ENCODE peak calls at places on chromosomes 11 and 22, in eight cellular contexts. One of them, this sample, is unnamed.

GRCh38 chr11:111676878-111677585 is 74.8 kb downstream of the SIK2 start:
- DNase-seq in activated T-helper 1 cell treated with anti-CD3 and anti-CD28 coated beads, Interleukin-12 subunit alpha, Interleukin-12 subunit beta, Interleukin-2, Interleukin-4 antibody, amounts not matched to agents 30 ng/mL and 10 ng/mL and 1 ng/mL, durations not matched to agents 14 hours and 24 hours and 36 hours: no peak
- DNase-seq in aorta: no peak
- DNase-seq in NCI-H1092: no peak
- DNase-seq in prostate gland: no peak
- DNase-seq in NCI-H460: no peak
- DNase-seq in OCI-LY7: no peak
- DNase-seq in stimulated activated CD8-positive, alpha-beta memory T cell treated with anti-CD3 and anti-CD28 coated beads, Interleukin-15, amount 100 ng/mL, for 4 hours: no peak
- DNase-seq in this sample: no peak

GRCh38 chr11:100760766-100761165 is 73.7 kb downstream of the ARHGAP42 start:
- DNase-seq in activated T-helper 1 cell treated with anti-CD3 and anti-CD28 coated beads, Interleukin-12 subunit alpha, Interleukin-12 subunit beta, Interleukin-2, Interleukin-4 antibody, amounts not matched to agents 30 ng/mL and 10 ng/mL and 1 ng/mL, durations not matched to agents 14 hours and 24 hours and 36 hours: no peak
- DNase-seq in OCI-LY7: no peak
- DNase-seq in NCI-H460: no peak
- DNase-seq in NCI-H1092: no peak
- DNase-seq in prostate gland: no peak
- DNase-seq in stimulated activated CD8-positive, alpha-beta memory T cell treated with anti-CD3 and anti-CD28 coated beads, Interleukin-15, amount 100 ng/mL, for 4 hours: no peak
- DNase-seq in aorta: no peak
- DNase-seq in this sample: no peak

GRCh38 chr11:111665779-111666178 is 63.5 kb downstream of the SIK2 start:
- DNase-seq in OCI-LY7: peak
- DNase-seq in NCI-H460: peak
- DNase-seq in activated T-helper 1 cell treated with anti-CD3 and anti-CD28 coated beads, Interleukin-12 subunit alpha, Interleukin-12 subunit beta, Interleukin-2, Interleukin-4 antibody, amounts not matched to agents 30 ng/mL and 10 ng/mL and 1 ng/mL, durations not matched to agents 14 hours and 24 hours and 36 hours: no peak
- DNase-seq in aorta: no peak
- DNase-seq in prostate gland: no peak
- DNase-seq in NCI-H1092: no peak
- DNase-seq in stimulated activated CD8-positive, alpha-beta memory T cell treated with anti-CD3 and anti-CD28 coated beads, Interleukin-15, amount 100 ng/mL, for 4 hours: no peak
- DNase-seq in this sample: no peak

GRCh38 chr11:3989891-3990290 is 104.7 kb upstream of the RRM1 start:
- DNase-seq in NCI-H460: no peak
- DNase-seq in OCI-LY7: no peak
- DNase-seq in stimulated activated CD8-positive, alpha-beta memory T cell treated with anti-CD3 and anti-CD28 coated beads, Interleukin-15, amount 100 ng/mL, for 4 hours: no peak
- DNase-seq in NCI-H1092: no peak
- DNase-seq in prostate gland: no peak
- DNase-seq in aorta: no peak
- DNase-seq in activated T-helper 1 cell treated with anti-CD3 and anti-CD28 coated beads, Interleukin-12 subunit alpha, Interleukin-12 subunit beta, Interleukin-2, Interleukin-4 antibody, amounts not matched to agents 30 ng/mL and 10 ng/mL and 1 ng/mL, durations not matched to agents 14 hours and 24 hours and 36 hours: peak
- DNase-seq in this sample: no peak

GRCh38 chr11:47532597-47533213 is 20.2 kb downstream of the CELF1 start:
- DNase-seq in prostate gland: no peak
- DNase-seq in activated T-helper 1 cell treated with anti-CD3 and anti-CD28 coated beads, Interleukin-12 subunit alpha, Interleukin-12 subunit beta, Interleukin-2, Interleukin-4 antibody, amounts not matched to agents 30 ng/mL and 10 ng/mL and 1 ng/mL, durations not matched to agents 14 hours and 24 hours and 36 hours: no peak
- DNase-seq in OCI-LY7: no peak
- DNase-seq in NCI-H460: no peak
- DNase-seq in aorta: no peak
- DNase-seq in NCI-H1092: no peak
- DNase-seq in stimulated activated CD8-positive, alpha-beta memory T cell treated with anti-CD3 and anti-CD28 coated beads, Interleukin-15, amount 100 ng/mL, for 4 hours: no peak
- DNase-seq in this sample: no peak

GRCh38 chr11:106070606-106071005 is 6.5 kb downstream of the KBTBD3 start:
- DNase-seq in stimulated activated CD8-positive, alpha-beta memory T cell treated with anti-CD3 and anti-CD28 coated beads, Interleukin-15, amount 100 ng/mL, for 4 hours: no peak
- DNase-seq in activated T-helper 1 cell treated with anti-CD3 and anti-CD28 coated beads, Interleukin-12 subunit alpha, Interleukin-12 subunit beta, Interleukin-2, Interleukin-4 antibody, amounts not matched to agents 30 ng/mL and 10 ng/mL and 1 ng/mL, durations not matched to agents 14 hours and 24 hours and 36 hours: no peak
- DNase-seq in prostate gland: no peak
- DNase-seq in aorta: no peak
- DNase-seq in NCI-H460: no peak
- DNase-seq in NCI-H1092: no peak
- DNase-seq in OCI-LY7: no peak
- DNase-seq in this sample: no peak

GRCh38 chr11:86489442-86489841 is 114.8 kb downstream of the CCDC81 start:
- DNase-seq in NCI-H460: no peak
- DNase-seq in stimulated activated CD8-positive, alpha-beta memory T cell treated with anti-CD3 and anti-CD28 coated beads, Interleukin-15, amount 100 ng/mL, for 4 hours: no peak
- DNase-seq in aorta: no peak
- DNase-seq in prostate gland: no peak
- DNase-seq in OCI-LY7: no peak
- DNase-seq in activated T-helper 1 cell treated with anti-CD3 and anti-CD28 coated beads, Interleukin-12 subunit alpha, Interleukin-12 subunit beta, Interleukin-2, Interleukin-4 antibody, amounts not matched to agents 30 ng/mL and 10 ng/mL and 1 ng/mL, durations not matched to agents 14 hours and 24 hours and 36 hours: no peak
- DNase-seq in NCI-H1092: no peak
- DNase-seq in this sample: no peak

GRCh38 chr22:31461699-31462098 is 27.9 kb downstream of the EIF4ENIF1 start:
- DNase-seq in OCI-LY7: no peak
- DNase-seq in prostate gland: no peak
- DNase-seq in NCI-H460: no peak
- DNase-seq in NCI-H1092: no peak
- DNase-seq in aorta: no peak
- DNase-seq in stimulated activated CD8-positive, alpha-beta memory T cell treated with anti-CD3 and anti-CD28 coated beads, Interleukin-15, amount 100 ng/mL, for 4 hours: no peak
- DNase-seq in activated T-helper 1 cell treated with anti-CD3 and anti-CD28 coated beads, Interleukin-12 subunit alpha, Interleukin-12 subunit beta, Interleukin-2, Interleukin-4 antibody, amounts not matched to agents 30 ng/mL and 10 ng/mL and 1 ng/mL, durations not matched to agents 14 hours and 24 hours and 36 hours: no peak
- DNase-seq in this sample: no peak

GRCh38 chr11:105130189-105130813 is 9.3 kb downstream of the CARD18 start:
- DNase-seq in stimulated activated CD8-positive, alpha-beta memory T cell treated with anti-CD3 and anti-CD28 coated beads, Interleukin-15, amount 100 ng/mL, for 4 hours: no peak
- DNase-seq in OCI-LY7: no peak
- DNase-seq in NCI-H1092: no peak
- DNase-seq in aorta: no peak
- DNase-seq in activated T-helper 1 cell treated with anti-CD3 and anti-CD28 coated beads, Interleukin-12 subunit alpha, Interleukin-12 subunit beta, Interleukin-2, Interleukin-4 antibody, amounts not matched to agents 30 ng/mL and 10 ng/mL and 1 ng/mL, durations not matched to agents 14 hours and 24 hours and 36 hours: no peak
- DNase-seq in NCI-H460: no peak
- DNase-seq in prostate gland: no peak
- DNase-seq in this sample: no peak

GRCh38 chr11:118002541-118003019 is 16.4 kb downstream of the IL10RA start:
- DNase-seq in prostate gland: no peak
- DNase-seq in stimulated activated CD8-positive, alpha-beta memory T cell treated with anti-CD3 and anti-CD28 coated beads, Interleukin-15, amount 100 ng/mL, for 4 hours: peak
- DNase-seq in activated T-helper 1 cell treated with anti-CD3 and anti-CD28 coated beads, Interleukin-12 subunit alpha, Interleukin-12 subunit beta, Interleukin-2, Interleukin-4 antibody, amounts not matched to agents 30 ng/mL and 10 ng/mL and 1 ng/mL, durations not matched to agents 14 hours and 24 hours and 36 hours: peak
- DNase-seq in aorta: no peak
- DNase-seq in OCI-LY7: no peak
- DNase-seq in NCI-H1092: no peak
- DNase-seq in NCI-H460: no peak
- DNase-seq in this sample: no peak

GRCh38 chr11:66011239-66011784 is 496 bp upstream of the CST6 start:
- DNase-seq in prostate gland: peak
- DNase-seq in stimulated activated CD8-positive, alpha-beta memory T cell treated with anti-CD3 and anti-CD28 coated beads, Interleukin-15, amount 100 ng/mL, for 4 hours: no peak
- DNase-seq in aorta: no peak
- DNase-seq in activated T-helper 1 cell treated with anti-CD3 and anti-CD28 coated beads, Interleukin-12 subunit alpha, Interleukin-12 subunit beta, Interleukin-2, Interleukin-4 antibody, amounts not matched to agents 30 ng/mL and 10 ng/mL and 1 ng/mL, durations not matched to agents 14 hours and 24 hours and 36 hours: no peak
- DNase-seq in NCI-H1092: no peak
- DNase-seq in OCI-LY7: no peak
- DNase-seq in NCI-H460: no peak
- DNase-seq in this sample: no peak

GRCh38 chr11:77512092-77512491 is 38.2 kb upstream of the PAK1 start:
- DNase-seq in NCI-H1092: no peak
- DNase-seq in prostate gland: no peak
- DNase-seq in OCI-LY7: no peak
- DNase-seq in NCI-H460: no peak
- DNase-seq in aorta: no peak
- DNase-seq in activated T-helper 1 cell treated with anti-CD3 and anti-CD28 coated beads, Interleukin-12 subunit alpha, Interleukin-12 subunit beta, Interleukin-2, Interleukin-4 antibody, amounts not matched to agents 30 ng/mL and 10 ng/mL and 1 ng/mL, durations not matched to agents 14 hours and 24 hours and 36 hours: no peak
- DNase-seq in stimulated activated CD8-positive, alpha-beta memory T cell treated with anti-CD3 and anti-CD28 coated beads, Interleukin-15, amount 100 ng/mL, for 4 hours: no peak
- DNase-seq in this sample: no peak

GRCh38 chr22:49214976-49215375 is 612.7 kb downstream of the BRD1 start:
- DNase-seq in stimulated activated CD8-positive, alpha-beta memory T cell treated with anti-CD3 and anti-CD28 coated beads, Interleukin-15, amount 100 ng/mL, for 4 hours: no peak
- DNase-seq in activated T-helper 1 cell treated with anti-CD3 and anti-CD28 coated beads, Interleukin-12 subunit alpha, Interleukin-12 subunit beta, Interleukin-2, Interleukin-4 antibody, amounts not matched to agents 30 ng/mL and 10 ng/mL and 1 ng/mL, durations not matched to agents 14 hours and 24 hours and 36 hours: no peak
- DNase-seq in prostate gland: no peak
- DNase-seq in NCI-H460: no peak
- DNase-seq in aorta: peak
- DNase-seq in NCI-H1092: no peak
- DNase-seq in OCI-LY7: no peak
- DNase-seq in this sample: no peak

GRCh38 chr11:96294289-96294688 is 48.7 kb downstream of the MAML2 start:
- DNase-seq in aorta: no peak
- DNase-seq in OCI-LY7: no peak
- DNase-seq in NCI-H460: no peak
- DNase-seq in NCI-H1092: no peak
- DNase-seq in activated T-helper 1 cell treated with anti-CD3 and anti-CD28 coated beads, Interleukin-12 subunit alpha, Interleukin-12 subunit beta, Interleukin-2, Interleukin-4 antibody, amounts not matched to agents 30 ng/mL and 10 ng/mL and 1 ng/mL, durations not matched to agents 14 hours and 24 hours and 36 hours: no peak
- DNase-seq in prostate gland: no peak
- DNase-seq in stimulated activated CD8-positive, alpha-beta memory T cell treated with anti-CD3 and anti-CD28 coated beads, Interleukin-15, amount 100 ng/mL, for 4 hours: no peak
- DNase-seq in this sample: no peak

GRCh38 chr22:32533265-32534068 is 58.9 kb downstream of the FBXO7 start:
- DNase-seq in NCI-H1092: no peak
- DNase-seq in OCI-LY7: no peak
- DNase-seq in prostate gland: no peak
- DNase-seq in NCI-H460: no peak
- DNase-seq in aorta: no peak
- DNase-seq in stimulated activated CD8-positive, alpha-beta memory T cell treated with anti-CD3 and anti-CD28 coated beads, Interleukin-15, amount 100 ng/mL, for 4 hours: no peak
- DNase-seq in activated T-helper 1 cell treated with anti-CD3 and anti-CD28 coated beads, Interleukin-12 subunit alpha, Interleukin-12 subunit beta, Interleukin-2, Interleukin-4 antibody, amounts not matched to agents 30 ng/mL and 10 ng/mL and 1 ng/mL, durations not matched to agents 14 hours and 24 hours and 36 hours: no peak
- DNase-seq in this sample: no peak

GRCh38 chr11:35009941-35010337 is 93.5 kb downstream of the PDHX start:
- DNase-seq in stimulated activated CD8-positive, alpha-beta memory T cell treated with anti-CD3 and anti-CD28 coated beads, Interleukin-15, amount 100 ng/mL, for 4 hours: no peak
- DNase-seq in OCI-LY7: no peak
- DNase-seq in NCI-H460: no peak
- DNase-seq in activated T-helper 1 cell treated with anti-CD3 and anti-CD28 coated beads, Interleukin-12 subunit alpha, Interleukin-12 subunit beta, Interleukin-2, Interleukin-4 antibody, amounts not matched to agents 30 ng/mL and 10 ng/mL and 1 ng/mL, durations not matched to agents 14 hours and 24 hours and 36 hours: no peak
- DNase-seq in aorta: no peak
- DNase-seq in NCI-H1092: no peak
- DNase-seq in prostate gland: no peak
- DNase-seq in this sample: no peak

GRCh38 chr22:39526736-39527171 is 5.8 kb downstream of the RPS19BP1 start:
- DNase-seq in aorta: no peak
- DNase-seq in OCI-LY7: peak
- DNase-seq in stimulated activated CD8-positive, alpha-beta memory T cell treated with anti-CD3 and anti-CD28 coated beads, Interleukin-15, amount 100 ng/mL, for 4 hours: no peak
- DNase-seq in activated T-helper 1 cell treated with anti-CD3 and anti-CD28 coated beads, Interleukin-12 subunit alpha, Interleukin-12 subunit beta, Interleukin-2, Interleukin-4 antibody, amounts not matched to agents 30 ng/mL and 10 ng/mL and 1 ng/mL, durations not matched to agents 14 hours and 24 hours and 36 hours: no peak
- DNase-seq in NCI-H1092: no peak
- DNase-seq in prostate gland: no peak
- DNase-seq in NCI-H460: no peak
- DNase-seq in this sample: no peak

GRCh38 chr11:81995907-81996306 is 737.8 kb downstream of the FAM181B start:
- DNase-seq in NCI-H460: no peak
- DNase-seq in OCI-LY7: no peak
- DNase-seq in prostate gland: no peak
- DNase-seq in aorta: no peak
- DNase-seq in activated T-helper 1 cell treated with anti-CD3 and anti-CD28 coated beads, Interleukin-12 subunit alpha, Interleukin-12 subunit beta, Interleukin-2, Interleukin-4 antibody, amounts not matched to agents 30 ng/mL and 10 ng/mL and 1 ng/mL, durations not matched to agents 14 hours and 24 hours and 36 hours: no peak
- DNase-seq in NCI-H1092: no peak
- DNase-seq in stimulated activated CD8-positive, alpha-beta memory T cell treated with anti-CD3 and anti-CD28 coated beads, Interleukin-15, amount 100 ng/mL, for 4 hours: no peak
- DNase-seq in this sample: no peak

This sample was measured in SIG-M5.